ENCODE peak calls at places on chromosomes 4 and X, in four cellular contexts. C, J, B and T are unnamed samples.

GRCh38 chr4:8241895-8242696 is 27.5 kb upstream of the HTRA3 start:
- DNase-seq in B (peak; percentile 93), J (peak; percentile 84), C (peak; percentile 88), T (no peak)

GRCh38 chrX:68694429-68695205 is 47.2 kb downstream of the STARD8 start:
- DNase-seq in B (no peak), J (no peak), C (no peak), T (no peak)

GRCh38 chrX:119488749-119489148 is 20.5 kb downstream of the SLC25A5 start:
- DNase-seq in C (no peak), B (no peak), J (peak; percentile 53), T (no peak)

GRCh38 chr4:155529761-155530160 is 136.9 kb upstream of the GUCY1A1 start:
- DNase-seq in B (no peak), C (no peak), J (no peak), T (no peak)

GRCh38 chr4:87720094-87720691 is 70.1 kb downstream of the DMP1 start:
- DNase-seq in C (no peak), B (no peak), J (no peak), T (no peak)

GRCh38 chr4:126123933-126124332 is 809.2 kb downstream of the FAT4 start:
- DNase-seq in J (no peak), B (no peak), C (no peak), T (no peak)

GRCh38 chr4:139153411-139154133 is 23.4 kb downstream of the ELF2 start:
- DNase-seq in C (no peak), J (no peak), B (no peak), T (no peak)

GRCh38 chr4:101667348-101667747 is 123.2 kb upstream of the BANK1 start:
- DNase-seq in B (no peak), C (no peak), J (no peak), T (no peak)

GRCh38 chr4:151302432-151302831 is 23.0 kb downstream of the SH3D19 start:
- DNase-seq in J (no peak), B (no peak), C (no peak), T (no peak)

GRCh38 chr4:125433453-125433852 is 118.7 kb downstream of the FAT4 start:
- DNase-seq in C (no peak), B (no peak), J (no peak), T (no peak)

GRCh38 chr4:94285666-94286065 is 57.0 kb downstream of the HPGDS start:
- DNase-seq in C (no peak), B (no peak), J (no peak), T (no peak)

GRCh38 chr4:98474408-98474844 is 184.0 kb downstream of the TSPAN5 start:
- DNase-seq in C (no peak), B (no peak), J (no peak), T (no peak)

GRCh38 chrX:150805736-150806135 is 92.7 kb downstream of the CD99L2 start:
- DNase-seq in J (no peak), B (no peak), C (no peak), T (no peak)

GRCh38 chr4:45120163-45120562 is 393.8 kb upstream of the GNPDA2 start:
- DNase-seq in J (no peak), B (no peak), C (no peak), T (no peak)

GRCh38 chr4:183388777-183389176 is 55.7 kb upstream of the CDKN2AIP start:
- DNase-seq in J (no peak), B (no peak), C (no peak), T (no peak)

GRCh38 chrX:9757366-9757765 is 8.3 kb downstream of the GPR143 start:
- DNase-seq in J (no peak), B (no peak), C (no peak), T (no peak)

GRCh38 chr4:140082399-140082758 is 71.6 kb downstream of the MAML3 start:
- DNase-seq in C (no peak), J (no peak), B (no peak), T (no peak)

GRCh38 chrX:121987163-121987562 is 939.8 kb downstream of the GLUD2 start:
- DNase-seq in C (no peak), J (no peak), B (no peak), T (no peak)

GRCh38 chrX:54208531-54208930 is 25.5 kb upstream of the FAM120C start:
- DNase-seq in C (no peak), B (no peak), J (no peak), T (no peak)

GRCh38 chr4:169040559-169041261 is 30.7 kb upstream of the CBR4 start:
- DNase-seq in C (no peak), J (no peak), B (no peak), T (no peak)

GRCh38 chr4:139890810-139891209 is 225.2 kb downstream of the MGST2 start:
- DNase-seq in B (no peak), J (no peak), C (no peak), T (no peak)

GRCh38 chr4:98092833-98093439 is 50.3 kb downstream of the STPG2 start:
- DNase-seq in J (no peak), C (no peak), B (no peak), T (no peak)

GRCh38 chr4:43330288-43330687 is 437.8 kb downstream of the GRXCR1 start:
- DNase-seq in J (no peak), C (no peak), B (no peak), T (no peak)

GRCh38 chr4:175435437-175435836 is 376.6 kb downstream of the GPM6A start:
- DNase-seq in J (no peak), B (no peak), C (no peak), T (no peak)

GRCh38 chrX:54427837-54428424 is 12.3 kb upstream of the TSR2 start:
- DNase-seq in J (no peak), C (no peak), B (no peak), T (no peak)

GRCh38 chr4:41189076-41189475 is 25.3 kb downstream of the APBB2 start:
- DNase-seq in J (no peak), C (no peak), B (no peak), T (no peak)
- H3K27ac ChIP-seq in J (no peak overlapping the region), C (no peak overlapping the region), B (no peak overlapping the region), T (peak overlapping the region; percentile 29)

GRCh38 chr4:159175989-159176375 is 73.1 kb downstream of the RAPGEF2 start:
- DNase-seq in J (no peak), B (no peak), C (no peak), T (no peak)
- H3K4me1 ChIP-seq in J (peaks cover 12% of the 10 kb centered on the region), B (peaks cover 27% of the 10 kb centered on the region), C (peaks cover 84% of the 10 kb centered on the region), T (peaks cover 11% of the 10 kb centered on the region)

GRCh38 chr4:1881709-1882108 is 10.5 kb downstream of the NSD2 start:
- DNase-seq in B (no peak), J (no peak), C (no peak), T (no peak)

GRCh38 chr4:1882850-1883271 is 11.7 kb downstream of the NSD2 start:
- DNase-seq in J (no peak), C (no peak), B (no peak), T (no peak)

GRCh38 chr4:1887065-1887464 is 15.9 kb downstream of the NSD2 start:
- DNase-seq in C (no peak), J (no peak), B (no peak), T (no peak)

GRCh38 chr4:1883583-1883982 is 12.4 kb downstream of the NSD2 start:
- DNase-seq in C (no peak), B (no peak), J (no peak), T (no peak)

DNA sequence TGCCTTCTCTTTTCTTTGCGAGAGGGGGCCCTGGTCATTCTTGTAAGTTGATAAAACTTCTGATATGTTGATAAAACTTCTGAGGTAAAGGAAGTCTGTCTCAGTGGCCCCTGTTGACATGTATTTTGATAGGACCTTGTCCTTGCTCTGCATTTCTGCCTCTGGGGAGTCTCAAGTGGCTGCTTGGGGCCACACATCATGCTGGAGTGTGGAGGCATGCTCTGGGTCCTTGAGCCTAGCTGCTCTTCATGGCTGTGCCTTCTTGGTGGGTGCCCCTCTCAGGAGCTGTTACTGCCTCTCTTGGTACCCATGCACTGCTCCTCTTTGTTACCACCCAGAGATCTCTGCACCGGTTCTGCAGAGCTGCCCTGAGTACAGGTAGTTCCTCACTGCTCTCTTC is 14.2 kb downstream of the NSD2 start:
- DNase-seq in J (no peak), B (no peak), C (no peak), T (no peak)
- H3K36me3 ChIP-seq in J (peaks cover 2% of the 10 kb centered on the region), B (no peaks in the 10 kb centered on the region), C (no peaks in the 10 kb centered on the region), T (peaks cover 23% of the 10 kb centered on the region)

DNA sequence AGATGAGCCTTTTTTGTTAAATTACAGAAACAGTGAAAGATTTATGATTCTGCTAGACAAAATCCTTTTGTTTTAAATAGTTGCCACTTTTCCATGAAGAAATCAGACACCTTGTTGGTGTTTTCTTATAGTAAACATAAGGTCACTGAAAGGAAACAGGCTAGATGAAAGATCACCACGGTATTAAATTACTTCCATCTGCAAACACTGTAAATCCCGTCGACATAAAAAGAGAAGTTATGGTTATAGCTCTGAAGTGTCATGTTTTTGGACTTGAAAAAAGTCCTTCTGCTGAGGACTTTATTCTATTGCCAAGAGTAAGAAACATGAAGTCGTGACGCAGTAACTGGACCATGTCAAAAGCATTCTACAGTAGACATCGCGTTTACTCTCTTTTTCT is 567.6 kb upstream of the SLIT2 start:
- DNase-seq in C (no peak), J (no peak), B (no peak), T (no peak)
- H3K27ac ChIP-seq in C (no peak overlapping the region), J (no peak overlapping the region), B (no peak overlapping the region), T (no peak overlapping the region)

GRCh38 chrX:21691512-21692018 is 33.4 kb upstream of the KLHL34 start:
- DNase-seq in B (no peak), C (no peak), J (no peak), T (no peak)
- H3K4me1 ChIP-seq in B (no peaks in the 10 kb centered on the region), C (no peaks in the 10 kb centered on the region), J (no peaks in the 10 kb centered on the region), T (no peaks in the 10 kb centered on the region)

DNA sequence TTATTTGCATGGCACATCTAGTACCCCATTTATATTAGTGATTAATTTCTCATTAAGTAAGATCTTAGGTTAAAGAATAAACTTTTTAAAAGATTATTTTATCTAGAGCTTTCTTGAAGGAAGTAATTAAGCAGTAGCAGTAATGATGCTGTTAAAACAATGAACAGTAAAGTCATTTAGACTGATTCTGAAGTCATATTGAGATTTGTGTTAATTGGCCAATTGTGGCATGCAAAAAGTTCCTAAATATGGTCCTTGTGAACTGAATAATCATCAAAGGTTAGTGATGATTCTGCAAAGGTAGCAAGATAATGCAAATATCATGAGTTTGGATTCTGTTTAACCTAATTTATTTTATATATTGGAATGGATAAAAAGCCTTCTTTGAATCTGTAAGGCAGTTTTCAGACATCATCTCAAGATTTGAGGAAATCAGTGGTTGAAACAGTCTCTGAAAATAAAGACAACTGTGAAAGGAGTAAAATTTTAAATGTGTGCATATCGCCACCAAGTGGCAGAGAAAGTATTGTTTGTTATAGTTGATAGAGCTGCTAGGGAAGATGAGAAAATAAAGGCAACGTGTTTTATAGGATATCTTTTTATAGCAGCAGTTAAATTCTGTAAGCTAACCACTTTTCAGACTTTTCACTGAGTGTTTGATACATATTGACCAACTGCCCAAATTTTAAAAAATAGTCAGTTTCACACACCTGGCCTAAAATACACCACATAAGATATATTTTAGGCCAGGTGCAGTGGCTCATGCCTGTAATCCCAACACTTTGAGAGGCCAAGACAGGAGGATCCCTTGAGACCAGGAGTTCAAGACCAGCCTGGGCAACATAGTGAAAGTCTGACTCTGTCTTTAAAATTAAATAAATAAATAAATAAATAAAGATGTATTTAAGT is 79.6 kb downstream of the CCKAR start:
- DNase-seq in C (no peak), J (no peak), B (no peak), T (no peak)
- H3K36me3 ChIP-seq in C (no peaks in the 10 kb centered on the region), J (peaks cover 8% of the 10 kb centered on the region), B (peaks cover 27% of the 10 kb centered on the region), T (peaks cover 41% of the 10 kb centered on the region)